ENCODE peak calls at places on chromosomes 5 and 9, in five cellular contexts. T is pancreas, L is NCI-H748 treated with DMSO at 0.1 percent for 48 hours, B is GF-D8, O is OCI-LY7. V is an unnamed sample.

GRCh38 chr9:33628865-33629410 is 104.9 kb downstream of the ANKRD18B start:
- DNase-seq in B (no peak), O (no peak), L (no peak), T (no peak), V (peak)

GRCh38 chr5:180526265-180526664 is 32.1 kb downstream of the CNOT6 start:
- DNase-seq in O (no peak), T (no peak), B (no peak), L (no peak), V (no peak)

GRCh38 chr9:23769307-23769935 is 56.6 kb downstream of the ELAVL2 start:
- DNase-seq in L (no peak), B (no peak), T (no peak), O (no peak), V (no peak)

GRCh38 chr9:21919377-21920362 is 74.5 kb downstream of the CDKN2A start:
- DNase-seq in T (no peak), O (peak), B (peak), L (peak), V (no peak)

GRCh38 chr9:36862206-36863145 is 171.6 kb downstream of the PAX5 start:
- DNase-seq in B (no peak), O (no peak), L (no peak), T (peak), V (no peak)

GRCh38 chr9:98571643-98572042 is 137.1 kb downstream of the GABBR2 start:
- DNase-seq in L (no peak), B (no peak), T (no peak), O (no peak), V (no peak)

GRCh38 chr5:178232124-178232919 is at the start of gene PHYKPL:
- DNase-seq in L (peak), O (peak), B (peak), T (peak), V (peak)

GRCh38 chr5:80655231-80655784 is 525 bp upstream of the DHFR start:
- DNase-seq in T (no peak), L (no peak), B (no peak), O (peak), V (no peak)

GRCh38 chr5:173140769-173141168 is 3.6 kb upstream of the BNIP1 start:
- DNase-seq in L (no peak), B (no peak), O (no peak), T (no peak), V (no peak)

GRCh38 chr9:124766815-124767554 is 4.1 kb downstream of the NR6A1 start:
- DNase-seq in B (peak), O (peak), L (no peak), T (no peak), V (no peak)

GRCh38 chr9:123998278-123998925 is 13.2 kb upstream of the LHX2 start:
- DNase-seq in B (no peak), L (no peak), O (no peak), T (no peak), V (no peak)

GRCh38 chr9:130199605-130200004 is 27.4 kb downstream of the NCS1 start:
- DNase-seq in L (no peak), B (no peak), O (no peak), T (no peak), V (no peak)

GRCh38 chr9:123871781-123872180 is 58.1 kb downstream of the DENND1A start:
- DNase-seq in L (no peak), T (no peak), B (no peak), O (no peak), V (peak)

GRCh38 chr5:153372433-153373167 is 117.9 kb upstream of the GRIA1 start:
- DNase-seq in B (no peak), T (no peak), L (peak), O (no peak), V (no peak)

GRCh38 chr5:141514330-141515111 is 25.6 kb downstream of the PCDHGC5 start:
- DNase-seq in L (no peak), O (peak), B (no peak), T (no peak), V (no peak)

GRCh38 chr9:5698810-5699556 is 70.1 kb downstream of the RIC1 start:
- DNase-seq in L (no peak), O (no peak), B (no peak), T (no peak), V (no peak)

GRCh38 chr9:36770025-36770424 is 197.3 kb downstream of the MELK start:
- DNase-seq in T (no peak), O (no peak), B (no peak), L (no peak), V (no peak)

GRCh38 chr5:83227611-83228010 is 150.3 kb downstream of the XRCC4 start:
- DNase-seq in L (no peak), T (no peak), O (no peak), B (no peak), V (no peak)

GRCh38 chr5:38531518-38531917 is 24.9 kb downstream of the LIFR start:
- DNase-seq in L (no peak), T (no peak), O (no peak), B (no peak), V (no peak)

GRCh38 chr9:134099123-134099761 is 31.4 kb upstream of the BRD3 start:
- DNase-seq in O (peak), T (no peak), B (peak), L (peak), V (no peak)

GRCh38 chr5:159310492-159310891 is 19.8 kb downstream of the IL12B start:
- DNase-seq in L (peak), T (peak), B (no peak), O (no peak), V (no peak)

GRCh38 chr9:137294091-137294683 is 7.9 kb downstream of the NRARP start:
- DNase-seq in B (peak), L (peak), O (peak), T (peak), V (no peak)

GRCh38 chr5:1129725-1130082 is 17.8 kb upstream of the SLC12A7 start:
- DNase-seq in B (no peak), L (no peak), O (no peak), T (no peak), V (no peak)

GRCh38 chr9:132942541-132943182 is 1.8 kb downstream of the TSC1 start:
- DNase-seq in T (no peak), O (peak), B (peak), L (no peak), V (no peak)

GRCh38 chr9:136088939-136089696 is 6.0 kb downstream of the NACC2 start:
- DNase-seq in B (peak), L (no peak), T (peak), O (no peak), V (no peak)

GRCh38 chr5:151094861-151095260 is 14.0 kb upstream of the TNIP1 start:
- DNase-seq in B (no peak), T (no peak), L (no peak), O (no peak), V (no peak)

GRCh38 chr9:134315716-134316443 is 10.4 kb upstream of the RXRA start:
- DNase-seq in T (peak), O (no peak), L (no peak), B (no peak), V (no peak)

GRCh38 chr5:32639943-32640342 is 54.6 kb downstream of the SUB1 start:
- DNase-seq in O (no peak), B (no peak), T (no peak), L (no peak), V (no peak)